ENCODE peak calls at places on chromosomes 13 and 19, in six cellular contexts. H is HL-60, M is EH, U is Caki2, Y is T-cell, P is GM12891. F is an unnamed sample.

GRCh38 chr13:62879071-62879470 is 1463.4 kb upstream of the PCDH20 start:
- DNase-seq in H (no peak), M (peak), U (no peak), Y (no peak), P (no peak), F (no peak)

GRCh38 chr13:23020246-23020843 is 160.4 kb upstream of the SGCG start:
- DNase-seq in H (peak), M (peak), U (peak), Y (peak), P (peak), F (peak)

GRCh38 chr13:84130739-84131138 is 248.5 kb upstream of the SLITRK1 start:
- DNase-seq in H (no peak), M (peak), U (no peak), Y (no peak), P (no peak), F (no peak)

GRCh38 chr13:40390290-40391008 is 276.0 kb downstream of the FOXO1 start:
- DNase-seq in H (no peak), M (no peak), U (no peak), Y (no peak), P (no peak), F (no peak)

GRCh38 chr19:49614096-49614857 is 23.3 kb downstream of the PRR12 start:
- DNase-seq in H (no peak), M (peak), U (peak), Y (no peak), P (no peak), F (no peak)

GRCh38 chr19:55087542-55087935 is 11.9 kb downstream of the EPS8L1 start:
- DNase-seq in H (no peak), M (peak), U (no peak), Y (no peak), P (no peak), F (no peak)

GRCh38 chr13:31965361-31966066 is 66.1 kb upstream of the FRY start:
- DNase-seq in H (no peak), M (peak), U (peak), Y (no peak), P (no peak), F (no peak)

GRCh38 chr19:35696835-35697234 is 7.5 kb upstream of the ZBTB32 start:
- DNase-seq in H (no peak), M (no peak), U (no peak), Y (no peak), P (no peak), F (no peak)

GRCh38 chr13:40660270-40660669 is 6.2 kb downstream of the FOXO1 start:
- DNase-seq in H (no peak), M (peak), U (no peak), Y (no peak), P (no peak), F (no peak)

GRCh38 chr13:97030705-97031452 is 36.6 kb upstream of the OXGR1 start:
- DNase-seq in H (no peak), M (peak), U (peak), Y (no peak), P (no peak), F (no peak)

GRCh38 chr13:28467886-28468519 is 26.9 kb downstream of the FLT1 start:
- DNase-seq in H (peak), M (no peak), U (no peak), Y (no peak), P (no peak), F (no peak)

GRCh38 chr13:77595166-77595810 is 59.8 kb downstream of the SCEL start:
- DNase-seq in H (no peak), M (no peak), U (no peak), Y (no peak), P (no peak), F (no peak)

GRCh38 chr19:9796113-9796773 is 22.6 kb downstream of the FBXL12 start:
- DNase-seq in H (peak), M (peak), U (peak), Y (peak), P (peak), F (peak)

GRCh38 chr13:51541809-51542258 is 42.4 kb upstream of the WDFY2 start:
- DNase-seq in H (no peak), M (no peak), U (peak), Y (no peak), P (no peak), F (no peak)

GRCh38 chr19:5154129-5154798 is 185.4 kb downstream of the KDM4B start:
- DNase-seq in H (no peak), M (peak), U (no peak), Y (peak), P (peak), F (peak)

GRCh38 chr13:89514534-89515312 is 1832.8 kb upstream of the MIR17HG start:
- DNase-seq in H (no peak), M (no peak), U (peak), Y (no peak), P (no peak), F (no peak)

GRCh38 chr13:111947876-111948275 is 119.1 kb upstream of the SOX1 start:
- DNase-seq in H (no peak), M (no peak), U (no peak), Y (no peak), P (no peak), F (no peak)

GRCh38 chr19:3516675-3517207 is 10.6 kb downstream of the FZR1 start:
- DNase-seq in H (no peak), M (no peak), U (no peak), Y (peak), P (no peak), F (no peak)

GRCh38 chr19:4046946-4047683 is 19.6 kb downstream of the ZBTB7A start:
- DNase-seq in H (no peak), M (no peak), U (no peak), Y (no peak), P (no peak), F (no peak)

GRCh38 chr13:44148159-44148929 is 225.3 kb upstream of the SERP2 start:
- DNase-seq in H (no peak), M (no peak), U (no peak), Y (no peak), P (no peak), F (no peak)

GRCh38 chr19:55109527-55110291 is 7.7 kb downstream of the PPP1R12C start:
- DNase-seq in H (no peak), M (no peak), U (no peak), Y (no peak), P (no peak), F (no peak)

GRCh38 chr13:28318418-28318995 is 176.4 kb downstream of the FLT1 start:
- DNase-seq in H (no peak), M (no peak), U (no peak), Y (no peak), P (no peak), F (no peak)

GRCh38 chr13:92589955-92590354 is 636.7 kb upstream of the GPC6 start:
- DNase-seq in H (no peak), M (no peak), U (no peak), Y (no peak), P (no peak), F (no peak)

GRCh38 chr13:113349491-113349890 is 14.4 kb downstream of the GRTP1 start:
- DNase-seq in H (no peak), M (no peak), U (no peak), Y (no peak), P (no peak), F (no peak)

GRCh38 chr19:4303778-4304508 is 455 bp upstream of the FSD1 start:
- DNase-seq in H (no peak), M (no peak), U (no peak), Y (no peak), P (no peak), F (no peak)

GRCh38 chr13:113840541-113841354 is 23.1 kb downstream of the GAS6 start:
- DNase-seq in H (no peak), M (no peak), U (no peak), Y (no peak), P (no peak), F (no peak)

GRCh38 chr19:22144394-22144793 is 52.4 kb downstream of the ZNF676 start:
- DNase-seq in H (peak), M (no peak), U (peak), Y (no peak), P (no peak), F (peak)

GRCh38 chr13:43988302-43988701 is 108.6 kb downstream of the LACC1 start:
- DNase-seq in H (no peak), M (peak), U (no peak), Y (no peak), P (no peak), F (no peak)

GRCh38 chr13:71290963-71291937 is 575.8 kb downstream of the DACH1 start:
- DNase-seq in H (peak), M (peak), U (peak), Y (peak), P (no peak), F (no peak)

GRCh38 chr13:98019186-98019585 is 65.7 kb downstream of the IPO5 start:
- DNase-seq in H (no peak), M (no peak), U (no peak), Y (no peak), P (no peak), F (no peak)

GRCh38 chr19:35777961-35778360 is 2.6 kb downstream of the ARHGAP33 start:
- DNase-seq in H (no peak), M (no peak), U (no peak), Y (no peak), P (no peak), F (no peak)

GRCh38 chr19:17687857-17688784 is at the start of gene UNC13A:
- DNase-seq in H (no peak), M (peak), U (peak), Y (peak), P (no peak), F (peak)

F was measured in nephron progenitor cell.